ENCODE peak calls at places on chromosomes 7 and 10, in five cellular contexts. One of them, this sample, is unnamed. For H3K4me1, the result is how much of the 10 kb centered on the place peaks cover.

GRCh38 chr10:7649673-7650330 is 17.0 kb downstream of the ITIH5 start:
- DNase-seq in upper lobe of left lung: no peak
- DNase-seq in breast epithelium: no peak
- DNase-seq in fibroblast of lung: no peak
- DNase-seq in cardiac muscle cell: no peak
- DNase-seq in this sample: no peak

GRCh38 chr10:132409667-132410028 is 12.6 kb downstream of the PWWP2B start:
- DNase-seq in cardiac muscle cell: no peak
- DNase-seq in fibroblast of lung: no peak
- DNase-seq in upper lobe of left lung: no peak
- DNase-seq in breast epithelium: no peak
- DNase-seq in this sample: no peak

GRCh38 chr7:153476166-153476565 is 576.0 kb upstream of the DPP6 start:
- DNase-seq in breast epithelium: no peak
- DNase-seq in cardiac muscle cell: no peak
- DNase-seq in fibroblast of lung: no peak
- DNase-seq in upper lobe of left lung: no peak
- DNase-seq in this sample: no peak

GRCh38 chr10:77531441-77532001 is 106.1 kb downstream of the KCNMA1 start:
- DNase-seq in fibroblast of lung: peak
- DNase-seq in breast epithelium: no peak
- DNase-seq in cardiac muscle cell: peak
- DNase-seq in upper lobe of left lung: no peak
- DNase-seq in this sample: no peak

GRCh38 chr7:50369408-50370026 is 65.0 kb downstream of the IKZF1 start:
- DNase-seq in cardiac muscle cell: peak
- DNase-seq in breast epithelium: no peak
- DNase-seq in fibroblast of lung: peak
- DNase-seq in upper lobe of left lung: no peak
- DNase-seq in this sample: peak

GRCh38 chr10:5658871-5659618 is 7.3 kb downstream of the ASB13 start:
- DNase-seq in fibroblast of lung: no peak
- DNase-seq in breast epithelium: no peak
- DNase-seq in cardiac muscle cell: no peak
- DNase-seq in upper lobe of left lung: no peak
- DNase-seq in this sample: no peak

GRCh38 chr10:91610444-91610843 is 22.4 kb downstream of the PPP1R3C start:
- DNase-seq in upper lobe of left lung: no peak
- DNase-seq in cardiac muscle cell: no peak
- DNase-seq in fibroblast of lung: no peak
- DNase-seq in breast epithelium: no peak
- DNase-seq in this sample: no peak

GRCh38 chr7:4712371-4713182 is 30.5 kb downstream of the FOXK1 start:
- DNase-seq in upper lobe of left lung: no peak
- DNase-seq in fibroblast of lung: peak
- DNase-seq in breast epithelium: no peak
- DNase-seq in cardiac muscle cell: no peak
- DNase-seq in this sample: no peak

GRCh38 chr10:68073631-68074403 is 1.3 kb downstream of the HERC4 start:
- DNase-seq in fibroblast of lung: peak
- DNase-seq in upper lobe of left lung: no peak
- DNase-seq in breast epithelium: no peak
- DNase-seq in cardiac muscle cell: peak
- DNase-seq in this sample: no peak

GRCh38 chr7:146635200-146636032 is 518.8 kb downstream of the CNTNAP2 start:
- DNase-seq in fibroblast of lung: no peak
- DNase-seq in cardiac muscle cell: no peak
- DNase-seq in breast epithelium: no peak
- DNase-seq in upper lobe of left lung: no peak
- DNase-seq in this sample: no peak

GRCh38 chr10:1556496-1556895 is 180.8 kb downstream of the ADARB2 start:
- DNase-seq in breast epithelium: no peak
- DNase-seq in upper lobe of left lung: no peak
- DNase-seq in fibroblast of lung: no peak
- DNase-seq in cardiac muscle cell: no peak
- DNase-seq in this sample: no peak

GRCh38 chr10:5947471-5948207 is 29.7 kb downstream of the IL15RA start:
- DNase-seq in cardiac muscle cell: no peak
- DNase-seq in fibroblast of lung: no peak
- DNase-seq in upper lobe of left lung: no peak
- DNase-seq in breast epithelium: no peak
- DNase-seq in this sample: no peak

GRCh38 chr7:81308643-81309354 is 389.9 kb upstream of the SEMA3C start:
- DNase-seq in cardiac muscle cell: no peak
- DNase-seq in breast epithelium: no peak
- DNase-seq in fibroblast of lung: no peak
- DNase-seq in upper lobe of left lung: no peak
- DNase-seq in this sample: no peak

GRCh38 chr7:2926898-2927405 is 82.8 kb upstream of the GNA12 start:
- DNase-seq in upper lobe of left lung: no peak
- DNase-seq in cardiac muscle cell: no peak
- DNase-seq in fibroblast of lung: no peak
- DNase-seq in breast epithelium: no peak
- DNase-seq in this sample: no peak

GRCh38 chr10:32346551-32347362 is at the start of gene EPC1:
- DNase-seq in upper lobe of left lung: peak
- DNase-seq in breast epithelium: peak
- DNase-seq in cardiac muscle cell: peak
- DNase-seq in fibroblast of lung: peak
- DNase-seq in this sample: peak

GRCh38 chr10:15238553-15239335 is 70.3 kb upstream of the NMT2 start:
- DNase-seq in cardiac muscle cell: peak
- DNase-seq in fibroblast of lung: no peak
- DNase-seq in upper lobe of left lung: no peak
- DNase-seq in breast epithelium: no peak
- DNase-seq in this sample: no peak

GRCh38 chr7:55073051-55073511 is 54.3 kb downstream of the EGFR start:
- DNase-seq in cardiac muscle cell: no peak
- DNase-seq in breast epithelium: no peak
- DNase-seq in fibroblast of lung: peak
- DNase-seq in upper lobe of left lung: no peak
- DNase-seq in this sample: no peak

GRCh38 chr7:55072251-55072650 is 53.4 kb downstream of the EGFR start:
- DNase-seq in cardiac muscle cell: no peak
- DNase-seq in upper lobe of left lung: no peak
- DNase-seq in breast epithelium: no peak
- DNase-seq in fibroblast of lung: no peak
- DNase-seq in this sample: no peak

GRCh38 chr7:55075464-55075971 is 56.7 kb downstream of the EGFR start:
- DNase-seq in cardiac muscle cell: no peak
- DNase-seq in upper lobe of left lung: no peak
- DNase-seq in breast epithelium: peak
- DNase-seq in fibroblast of lung: no peak
- DNase-seq in this sample: no peak

GRCh38 chr7:55071411-55072188 is 52.8 kb downstream of the EGFR start:
- DNase-seq in upper lobe of left lung: no peak
- DNase-seq in cardiac muscle cell: peak
- DNase-seq in fibroblast of lung: peak
- DNase-seq in breast epithelium: no peak
- DNase-seq in this sample: no peak

DNA sequence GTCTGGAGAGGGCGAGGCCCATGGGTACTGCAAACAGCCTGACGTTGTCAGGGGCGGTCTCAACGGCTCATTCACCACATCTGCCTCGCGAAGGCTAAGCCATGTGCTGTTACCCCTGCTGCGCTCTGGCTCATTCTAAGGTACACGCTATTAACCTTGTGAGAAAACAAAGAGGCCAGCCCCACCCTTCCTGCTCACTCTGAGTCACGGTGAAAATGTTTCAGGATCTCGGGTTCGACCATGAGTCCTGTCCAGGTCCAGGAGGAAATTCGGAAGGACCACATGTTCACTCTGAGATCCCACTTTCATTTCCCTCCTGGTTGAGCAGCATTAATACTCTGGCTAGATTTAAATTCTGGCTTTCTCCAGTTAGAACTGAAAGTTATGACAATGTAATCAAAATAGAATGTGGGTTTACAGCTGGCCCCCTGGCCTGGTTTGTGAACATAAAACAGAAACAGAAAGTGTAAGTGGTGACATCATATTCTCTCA is 55.2 kb downstream of the EGFR start:
- DNase-seq in breast epithelium: no peak
- DNase-seq in upper lobe of left lung: no peak
- DNase-seq in fibroblast of lung: peak
- DNase-seq in cardiac muscle cell: peak
- DNase-seq in this sample: peak
- H3K4me1 ChIP-seq in breast epithelium: under half
- H3K4me1 ChIP-seq in upper lobe of left lung: under half
- H3K4me1 ChIP-seq in fibroblast of lung: under half
- H3K4me1 ChIP-seq in cardiac muscle cell: under half
- H3K4me1 ChIP-seq in this sample: under half

DNA sequence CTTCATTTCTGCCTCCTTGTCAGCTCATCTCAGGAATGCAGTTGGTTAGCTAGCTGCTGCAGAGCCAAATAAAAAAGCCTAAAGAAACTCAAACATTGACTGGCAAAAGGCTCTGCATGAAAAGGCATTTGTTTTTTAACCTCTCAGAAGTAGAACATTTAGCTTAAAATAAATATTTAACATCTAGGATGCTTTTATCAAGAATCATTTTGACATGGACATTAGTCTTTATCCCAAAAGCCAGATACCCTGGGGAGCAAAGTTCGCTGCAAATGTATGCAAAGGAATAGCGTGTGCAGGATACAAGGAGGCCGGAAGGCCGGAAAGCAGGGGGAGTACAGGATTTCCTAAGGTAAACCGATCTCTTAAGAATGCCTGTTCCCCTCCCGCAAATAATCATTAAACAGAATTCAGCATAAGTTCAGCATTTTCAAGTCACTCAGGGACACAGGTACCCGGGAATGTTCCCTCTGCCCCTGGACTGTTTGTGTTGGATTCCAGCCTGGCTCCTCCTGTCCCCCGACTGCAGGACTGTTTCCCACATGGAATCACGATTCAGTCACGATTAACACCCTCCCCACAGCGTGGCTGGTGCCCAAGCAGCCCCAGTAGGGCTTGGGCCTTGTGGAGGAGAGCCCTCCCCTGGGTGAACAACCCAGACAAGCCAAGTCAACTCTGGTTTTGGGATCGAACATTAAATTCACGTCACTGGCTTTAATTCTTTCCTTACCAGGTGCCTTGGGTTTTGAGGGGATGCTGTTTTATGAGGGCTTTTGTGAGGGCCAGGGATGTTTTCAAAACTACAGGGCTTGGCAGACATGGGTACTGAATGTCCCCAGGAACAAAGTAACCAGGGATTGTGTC is 97.8 kb downstream of the HIPK2 start:
- DNase-seq in upper lobe of left lung: no peak
- DNase-seq in fibroblast of lung: peak
- DNase-seq in breast epithelium: peak
- DNase-seq in cardiac muscle cell: no peak
- DNase-seq in this sample: no peak
- H3K4me1 ChIP-seq in upper lobe of left lung: half or more
- H3K4me1 ChIP-seq in fibroblast of lung: under half
- H3K4me1 ChIP-seq in breast epithelium: under half
- H3K4me1 ChIP-seq in cardiac muscle cell: half or more
- H3K4me1 ChIP-seq in this sample: under half

GRCh38 chr7:98137826-98138151 is 31.1 kb downstream of the LMTK2 start:
- DNase-seq in upper lobe of left lung: no peak
- DNase-seq in fibroblast of lung: no peak
- DNase-seq in cardiac muscle cell: no peak
- DNase-seq in breast epithelium: no peak
- DNase-seq in this sample: no peak

GRCh38 chr7:98134420-98134819 is 27.8 kb downstream of the LMTK2 start:
- DNase-seq in fibroblast of lung: no peak
- DNase-seq in upper lobe of left lung: no peak
- DNase-seq in breast epithelium: no peak
- DNase-seq in cardiac muscle cell: no peak
- DNase-seq in this sample: no peak

GRCh38 chr7:98136423-98136822 is 29.8 kb downstream of the LMTK2 start:
- DNase-seq in upper lobe of left lung: no peak
- DNase-seq in fibroblast of lung: no peak
- DNase-seq in cardiac muscle cell: no peak
- DNase-seq in breast epithelium: no peak
- DNase-seq in this sample: no peak

GRCh38 chr7:98137134-98137825 is 30.6 kb downstream of the LMTK2 start:
- DNase-seq in fibroblast of lung: no peak
- DNase-seq in cardiac muscle cell: no peak
- DNase-seq in upper lobe of left lung: no peak
- DNase-seq in breast epithelium: no peak
- DNase-seq in this sample: no peak

GRCh38 chr7:98135984-98136383 is 29.3 kb downstream of the LMTK2 start:
- DNase-seq in breast epithelium: no peak
- DNase-seq in upper lobe of left lung: no peak
- DNase-seq in cardiac muscle cell: no peak
- DNase-seq in fibroblast of lung: no peak
- DNase-seq in this sample: no peak
- H3K4me1 ChIP-seq in breast epithelium: under half
- H3K4me1 ChIP-seq in upper lobe of left lung: half or more
- H3K4me1 ChIP-seq in cardiac muscle cell: under half
- H3K4me1 ChIP-seq in fibroblast of lung: under half
- H3K4me1 ChIP-seq in this sample: under half

GRCh38 chr10:102113261-102113955 is 6.8 kb downstream of the LDB1 start:
- DNase-seq in cardiac muscle cell: no peak
- DNase-seq in upper lobe of left lung: no peak
- DNase-seq in breast epithelium: no peak
- DNase-seq in fibroblast of lung: no peak
- DNase-seq in this sample: no peak

GRCh38 chr10:102114861-102115618 is 5.1 kb downstream of the LDB1 start:
- DNase-seq in upper lobe of left lung: peak
- DNase-seq in cardiac muscle cell: peak
- DNase-seq in fibroblast of lung: peak
- DNase-seq in breast epithelium: peak
- DNase-seq in this sample: peak

GRCh38 chr10:102112210-102112817 is 7.9 kb downstream of the LDB1 start:
- DNase-seq in breast epithelium: no peak
- DNase-seq in upper lobe of left lung: no peak
- DNase-seq in cardiac muscle cell: no peak
- DNase-seq in fibroblast of lung: no peak
- DNase-seq in this sample: no peak

GRCh38 chr10:102115775-102116174 is 4.4 kb downstream of the LDB1 start:
- DNase-seq in cardiac muscle cell: peak
- DNase-seq in fibroblast of lung: no peak
- DNase-seq in upper lobe of left lung: no peak
- DNase-seq in breast epithelium: no peak
- DNase-seq in this sample: peak

DNA sequence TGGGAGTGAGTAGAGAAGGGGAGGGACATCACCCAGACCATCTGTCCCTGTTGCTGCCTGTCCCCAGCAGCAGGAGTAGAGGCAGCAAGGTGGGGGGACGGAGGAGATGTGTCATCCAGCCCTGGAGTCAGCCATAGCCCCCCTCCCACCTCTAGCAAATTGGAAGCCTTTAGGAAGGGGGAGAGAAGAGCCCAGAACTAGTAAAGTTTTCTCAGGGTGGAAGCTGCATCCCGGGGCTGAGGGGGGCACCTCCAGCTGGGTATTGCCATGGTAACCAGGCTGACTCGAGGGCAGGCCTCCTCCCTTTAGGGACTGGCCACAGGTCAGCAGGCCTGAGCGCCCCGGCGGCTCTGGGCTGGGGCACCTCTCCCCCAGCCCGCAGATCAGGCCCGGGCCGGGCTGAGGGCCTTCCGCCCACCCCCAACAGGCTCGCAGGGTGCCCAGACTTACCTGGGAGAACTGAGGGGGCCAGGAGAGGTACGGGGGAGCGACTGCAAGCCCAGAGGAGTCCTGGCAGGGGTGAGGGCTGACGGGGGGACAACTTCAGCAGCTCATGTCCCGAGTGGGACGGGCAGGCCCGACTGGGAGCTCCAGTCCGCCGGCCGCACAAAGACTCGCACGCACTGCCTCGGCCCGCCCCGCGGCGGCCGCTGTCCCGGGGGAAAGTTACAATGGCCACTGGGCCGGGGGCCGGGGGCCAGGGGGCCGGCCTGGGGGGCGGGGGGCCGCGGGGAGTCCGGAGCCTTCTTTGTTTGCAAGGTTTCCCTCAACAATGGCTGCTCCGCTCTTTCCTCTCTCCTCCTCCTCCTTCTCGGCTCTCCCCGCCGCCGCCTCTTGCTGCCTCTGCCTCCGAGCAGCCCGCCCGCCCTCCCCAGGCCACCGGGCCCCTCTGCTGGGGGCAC is 6.0 kb downstream of the LDB1 start:
- DNase-seq in upper lobe of left lung: peak
- DNase-seq in fibroblast of lung: no peak
- DNase-seq in cardiac muscle cell: no peak
- DNase-seq in breast epithelium: no peak
- DNase-seq in this sample: no peak
- H3K4me1 ChIP-seq in upper lobe of left lung: half or more
- H3K4me1 ChIP-seq in fibroblast of lung: under half
- H3K4me1 ChIP-seq in cardiac muscle cell: half or more
- H3K4me1 ChIP-seq in breast epithelium: under half
- H3K4me1 ChIP-seq in this sample: half or more

This sample was measured in CD8-positive, alpha-beta memory T cell.